ENCODE peak calls at places on chromosomes 16 and 17, in five cellular contexts. I is IMR-90, A is tibial nerve, K is K562, P is caudate nucleus. O is an unnamed sample.

GRCh38 chr17:15409721-15410247 is 57.6 kb downstream of the CDRT4 start:
- DNase-seq in A (peak; percentile 47), I (peak; percentile 98), P (no peak), K (no peak), O (no peak)

GRCh38 chr17:76063880-76064546 is 8.3 kb downstream of the SRP68 start:
- DNase-seq in P (no peak), I (no peak), K (no peak), A (no peak), O (no peak)

GRCh38 chr17:71922439-71922838 is 198.4 kb upstream of the SOX9 start:
- DNase-seq in I (peak; percentile 85), A (no peak), K (no peak), P (no peak), O (no peak)

GRCh38 chr16:89723279-89724250 is 2.2 kb downstream of the ZNF276 start:
- DNase-seq in I (peak; percentile 14), P (peak; percentile 96), K (no peak), A (peak; percentile 70), O (peak; percentile 71)

GRCh38 chr16:50831751-50832150 is 89.9 kb downstream of the CYLD start:
- DNase-seq in K (no peak), P (no peak), A (no peak), I (no peak), O (no peak)

GRCh38 chr16:1645914-1646525 is 32.1 kb upstream of the JPT2 start:
- DNase-seq in A (no peak), I (peak; percentile 47), K (peak; percentile 77), P (no peak), O (no peak)

GRCh38 chr17:38656959-38657823 is 17.6 kb downstream of the EPOP start:
- DNase-seq in I (no peak), P (peak; percentile 68), K (no peak), A (no peak), O (peak; percentile 44)

GRCh38 chr16:23523321-23523720 is 13.0 kb upstream of the GGA2 start:
- DNase-seq in I (no peak), P (no peak), A (no peak), K (no peak), O (no peak)

GRCh38 chr17:81259058-81259605 is 20.0 kb downstream of the NDUFAF8 start:
- DNase-seq in K (no peak), A (no peak), P (no peak), I (no peak), O (no peak)

GRCh38 chr16:2785101-2785991 is 2.0 kb downstream of the PRSS33 start:
- DNase-seq in A (no peak), K (no peak), I (no peak), P (no peak), O (no peak)

GRCh38 chr17:38451030-38451839 is 23.0 kb downstream of the ARHGAP23 start:
- DNase-seq in K (no peak), P (no peak), A (no peak), I (peak; percentile 79), O (no peak)

GRCh38 chr16:13244770-13245169 is 343.4 kb downstream of the SHISA9 start:
- DNase-seq in K (no peak), P (no peak), A (no peak), I (no peak), O (no peak)

GRCh38 chr17:57898487-57899311 is 48.9 kb upstream of the MRPS23 start:
- DNase-seq in P (peak; percentile 73), I (peak; percentile 49), A (no peak), K (no peak), O (peak; percentile 72)

GRCh38 chr16:2811703-2812471 is 5.2 kb upstream of the PRSS21 start:
- DNase-seq in P (no peak), K (peak; percentile 58), I (no peak), A (no peak), O (no peak)

GRCh38 chr16:9791566-9791965 is 390.7 kb downstream of the GRIN2A start:
- DNase-seq in K (no peak), A (no peak), I (no peak), P (no peak), O (no peak)

GRCh38 chr16:80274576-80275191 is 266.1 kb upstream of the DYNLRB2 start:
- DNase-seq in P (no peak), K (no peak), I (peak; percentile 81), A (no peak), O (no peak)

GRCh38 chr17:75003070-75003956 is 9.2 kb upstream of the MRPL58 start:
- DNase-seq in P (no peak), A (no peak), I (no peak), K (no peak), O (no peak)

GRCh38 chr16:82862057-82862456 is 235.3 kb downstream of the CDH13 start:
- DNase-seq in P (no peak), K (no peak), I (no peak), A (no peak), O (no peak)

GRCh38 chr16:53482123-53482522 is 20.9 kb downstream of the AKTIP start:
- DNase-seq in I (peak; percentile 21), A (no peak), K (no peak), P (no peak), O (no peak)

GRCh38 chr17:8338806-8339205 is 834 bp upstream of the ODF4 start:
- DNase-seq in K (no peak), I (no peak), A (no peak), P (no peak), O (no peak)

GRCh38 chr16:66752379-66752778 is 970 bp upstream of the DYNC1LI2 start:
- DNase-seq in I (no peak), P (no peak), K (no peak), A (no peak), O (no peak)

GRCh38 chr16:27840311-27841060 is 223.0 kb downstream of the GSG1L start:
- DNase-seq in P (no peak), I (no peak), K (peak; percentile 4), A (no peak), O (no peak)

GRCh38 chr17:76145231-76146052 is 4.4 kb upstream of the FOXJ1 start:
- DNase-seq in I (no peak), K (no peak), P (no peak), A (peak; percentile 7), O (no peak)

GRCh38 chr16:68065716-68066305 is 19.4 kb upstream of the NFATC3 start:
- DNase-seq in I (peak; percentile 82), A (no peak), P (no peak), K (no peak), O (no peak)

GRCh38 chr16:692356-693108 is 2.3 kb upstream of the WDR24 start:
- DNase-seq in I (no peak), A (no peak), P (no peak), K (no peak), O (no peak)

GRCh38 chr16:30382398-30383015 is at the start of gene SEPTIN1:
- DNase-seq in I (no peak), A (no peak), P (no peak), K (no peak), O (no peak)

GRCh38 chr17:48048321-48049140 is at the start of gene NFE2L1:
- DNase-seq in K (peak; percentile 90), A (peak; percentile 87), P (no peak), I (peak; percentile 90), O (peak; percentile 68)

GRCh38 chr17:73952498-73953205 is 250.8 kb upstream of the RPL38 start:
- DNase-seq in A (no peak), K (peak; percentile 11), P (peak; percentile 30), I (no peak), O (no peak)

DNA sequence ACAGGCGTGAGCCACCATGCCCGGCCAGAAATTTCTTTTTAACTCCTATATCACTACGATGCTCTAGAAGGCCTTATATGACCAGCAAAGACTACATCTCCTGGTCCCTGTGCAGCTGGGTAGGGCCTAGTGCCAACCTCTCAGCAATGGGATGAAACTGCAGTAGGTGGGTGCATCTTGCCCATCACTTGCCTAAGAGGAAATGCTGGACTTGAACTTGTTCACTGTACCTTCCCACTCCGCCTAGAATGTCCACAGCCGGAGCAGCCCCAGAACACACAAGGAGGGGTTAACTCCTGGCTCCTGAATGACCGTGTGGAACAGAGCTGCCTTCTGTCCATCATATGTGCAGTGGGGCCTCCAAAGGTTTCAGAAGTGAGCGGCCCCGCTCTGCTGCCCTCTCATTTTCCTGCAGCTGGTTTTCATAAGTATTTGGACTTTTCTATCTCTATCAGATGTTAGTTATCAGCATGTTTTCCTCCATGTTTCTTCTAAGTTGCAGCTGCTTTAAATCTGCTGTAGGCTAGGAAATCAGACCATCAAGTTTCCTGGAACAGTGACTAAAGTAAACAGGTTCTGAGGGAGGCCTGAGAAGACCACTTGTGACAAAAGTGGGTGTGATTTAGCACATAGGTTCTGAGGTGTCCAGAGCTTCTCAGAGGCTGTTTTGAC is 52.5 kb downstream of the WSB1 start:
- DNase-seq in A (no peak), K (peak; percentile 68), P (no peak), I (no peak), O (no peak)
- H3K27ac ChIP-seq in A (no peak overlapping the region), K (peak overlapping the region; percentile 95), P (no peak overlapping the region), I (no peak overlapping the region), O (no peak overlapping the region)

GRCh38 chr17:79917902-79918484 is 78.8 kb upstream of the CBX4 start:
- DNase-seq in A (no peak), I (no peak), P (no peak), K (no peak), O (no peak)
- H3K27ac ChIP-seq in A (no peak overlapping the region), I (no peak overlapping the region), P (no peak overlapping the region), K (no peak overlapping the region), O (peak overlapping the region; percentile 90)

GRCh38 chr17:78186689-78187595 is at the start of the genes AFMID and TK1:
- DNase-seq in I (peak; percentile 95), K (peak; percentile 98), P (peak; percentile 95), A (peak; percentile 91), O (peak; percentile 79)
- H3K27ac ChIP-seq in I (peak within 1 kb of the TSS; percentile 41), K (peak within 1 kb of the TSS; percentile 89), P (no peak within 1 kb of the TSS), A (peak within 1 kb of the TSS; percentile 48), O (peak within 1 kb of the TSS; percentile 45)

DNA sequence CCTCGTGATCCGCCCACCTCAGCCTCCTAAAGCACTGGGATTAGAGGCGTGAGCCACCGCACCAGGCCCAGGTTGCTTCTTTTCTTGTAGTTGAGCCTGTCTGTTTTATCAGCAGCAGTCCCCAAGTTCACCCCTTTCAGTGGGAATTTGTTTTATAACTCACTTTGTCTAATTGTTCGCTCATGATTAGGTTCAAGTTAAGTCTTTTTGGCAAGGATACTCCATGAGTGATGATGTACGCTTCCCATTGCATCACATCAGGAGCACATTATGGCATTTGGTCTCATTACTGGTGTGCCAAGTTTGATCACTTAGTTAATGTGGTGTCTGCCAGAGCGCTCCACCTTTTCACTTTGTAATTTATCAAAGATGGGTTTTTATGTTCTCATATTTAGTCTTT is 14.4 kb upstream of the GJD3 start:
- DNase-seq in I (no peak), K (no peak), A (no peak), P (no peak), O (no peak)
- H3K27ac ChIP-seq in I (no peak overlapping the region), K (no peak overlapping the region), A (no peak overlapping the region), P (no peak overlapping the region), O (no peak overlapping the region)

GRCh38 chr17:3887811-3888210 is 5.0 kb downstream of the CAMKK1 start:
- DNase-seq in P (no peak), I (no peak), A (no peak), K (no peak), O (no peak)
- H3K27ac ChIP-seq in P (no peak overlapping the region), I (peak overlapping the region; percentile 72), A (peak overlapping the region; percentile 79), K (peak overlapping the region; percentile 78), O (no peak overlapping the region)

GRCh38 chr17:55496094-55496881 is 15.0 kb downstream of the SMIM36 start:
- DNase-seq in K (peak; percentile 48), A (no peak), P (no peak), I (peak; percentile 67), O (no peak)
- H3K27ac ChIP-seq in K (peak overlapping the region; percentile 8), A (no peak overlapping the region), P (no peak overlapping the region), I (peak overlapping the region; percentile 57), O (no peak overlapping the region)

GRCh38 chr17:60091109-60091508 is 12.4 kb upstream of the HEATR6 start:
- DNase-seq in I (no peak), P (no peak), K (no peak), A (no peak), O (no peak)
- H3K27ac ChIP-seq in I (peak overlapping the region; percentile 41), P (peak overlapping the region; percentile 40), K (no peak overlapping the region), A (no peak overlapping the region), O (no peak overlapping the region)

GRCh38 chr17:67239597-67239996 is 5.4 kb downstream of the HELZ start:
- DNase-seq in K (peak; percentile 58), P (no peak), I (peak; percentile 82), A (no peak), O (no peak)
- H3K27ac ChIP-seq in K (peak overlapping the region; percentile 50), P (no peak overlapping the region), I (no peak overlapping the region), A (no peak overlapping the region), O (no peak overlapping the region)

O was measured in substantia nigra.